ENCODE peak calls at places on chromosomes 6 and 20, in five cellular contexts. B, F, N, U and E are unnamed samples.

GRCh38 chr6:47094351-47094925 is 52.3 kb upstream of the ADGRF1 start:
- DNase-seq in B (no peak), F (no peak), N (no peak), U (no peak), E (no peak)

GRCh38 chr6:43477235-43478007 is at the start of gene TJAP1:
- DNase-seq in B (peak), F (peak), N (peak), U (peak), E (peak)

GRCh38 chr6:116881236-116881635 is 4.2 kb downstream of the RFX6 start:
- DNase-seq in B (no peak), F (no peak), N (no peak), U (no peak), E (no peak)

GRCh38 chr20:50049442-50050026 is 63.4 kb downstream of the UBE2V1 start:
- DNase-seq in B (no peak), F (no peak), N (no peak), U (no peak), E (no peak)

GRCh38 chr6:106511274-106512047 is 117.8 kb downstream of the RTN4IP1 start:
- DNase-seq in B (no peak), F (no peak), N (no peak), U (peak), E (no peak)

GRCh38 chr6:158481612-158482473 is 78.0 kb upstream of the TMEM181 start:
- DNase-seq in B (no peak), F (peak), N (no peak), U (no peak), E (no peak)

GRCh38 chr20:16551601-16552419 is 21.4 kb downstream of the KIF16B start:
- DNase-seq in B (no peak), F (no peak), N (peak), U (no peak), E (no peak)

GRCh38 chr6:1864496-1864895 is 254.8 kb downstream of the FOXC1 start:
- DNase-seq in B (no peak), F (no peak), N (no peak), U (no peak), E (no peak)

GRCh38 chr6:16901777-16902176 is 140.5 kb upstream of the ATXN1 start:
- DNase-seq in B (no peak), F (peak), N (no peak), U (peak), E (no peak)

GRCh38 chr6:106739387-106739786 is 110.0 kb downstream of the QRSL1 start:
- DNase-seq in B (no peak), F (no peak), N (peak), U (peak), E (no peak)

GRCh38 chr6:92779758-92780157 is 639.6 kb downstream of the EPHA7 start:
- DNase-seq in B (no peak), F (peak), N (peak), U (no peak), E (peak)

GRCh38 chr6:28922841-28923317 is 906 bp downstream of the TRIM27 start:
- DNase-seq in B (no peak), F (peak), N (peak), U (no peak), E (peak)

GRCh38 chr6:166803455-166803854 is 152.9 kb downstream of the RNASET2 start:
- DNase-seq in B (no peak), F (no peak), N (no peak), U (no peak), E (no peak)

GRCh38 chr20:44961868-44962267 is 1.7 kb upstream of the TOMM34 start:
- DNase-seq in B (no peak), F (peak), N (no peak), U (no peak), E (peak)

GRCh38 chr20:50221501-50222323 is 31.1 kb downstream of the CEBPB start:
- DNase-seq in B (no peak), F (no peak), N (no peak), U (no peak), E (no peak)

GRCh38 chr6:131948692-131949614 is 2.2 kb downstream of the CCN2 start:
- DNase-seq in B (no peak), F (peak), N (no peak), U (peak), E (no peak)